ENCODE peak calls at places on chromosomes 16 and 17, in nine cellular contexts. One of them, this sample, is unnamed.

GRCh38 chr16:79528281-79528680 is 72.3 kb downstream of the MAF start:
- DNase-seq in body of pancreas: no peak
- DNase-seq in GM23248: no peak
- DNase-seq in stomach: no peak
- DNase-seq in naive thymus-derived CD4-positive, alpha-beta T cell: no peak
- DNase-seq in SK-N-SH: no peak
- DNase-seq in substantia nigra: no peak
- DNase-seq in mesendoderm: no peak
- DNase-seq in gastrocnemius medialis: no peak
- DNase-seq in this sample: no peak

GRCh38 chr16:66290431-66290830 is 76.1 kb upstream of the CDH5 start:
- DNase-seq in gastrocnemius medialis: no peak
- DNase-seq in body of pancreas: no peak
- DNase-seq in stomach: no peak
- DNase-seq in SK-N-SH: no peak
- DNase-seq in substantia nigra: no peak
- DNase-seq in GM23248: no peak
- DNase-seq in naive thymus-derived CD4-positive, alpha-beta T cell: no peak
- DNase-seq in mesendoderm: no peak
- DNase-seq in this sample: no peak

GRCh38 chr16:28293589-28293935 is 1.2 kb downstream of the SBK1 start:
- DNase-seq in substantia nigra: no peak
- DNase-seq in mesendoderm: no peak
- DNase-seq in GM23248: no peak
- DNase-seq in gastrocnemius medialis: no peak
- DNase-seq in SK-N-SH: no peak
- DNase-seq in body of pancreas: no peak
- DNase-seq in naive thymus-derived CD4-positive, alpha-beta T cell: no peak
- DNase-seq in stomach: no peak
- DNase-seq in this sample: no peak

GRCh38 chr17:75151893-75152292 is 2.4 kb downstream of the JPT1 start:
- DNase-seq in naive thymus-derived CD4-positive, alpha-beta T cell: no peak
- DNase-seq in body of pancreas: no peak
- DNase-seq in substantia nigra: no peak
- DNase-seq in gastrocnemius medialis: no peak
- DNase-seq in GM23248: no peak
- DNase-seq in SK-N-SH: peak
- DNase-seq in mesendoderm: peak
- DNase-seq in stomach: no peak
- DNase-seq in this sample: no peak

GRCh38 chr17:27284811-27285415 is 9.0 kb upstream of the WSB1 start:
- DNase-seq in mesendoderm: no peak
- DNase-seq in stomach: no peak
- DNase-seq in GM23248: no peak
- DNase-seq in gastrocnemius medialis: no peak
- DNase-seq in SK-N-SH: no peak
- DNase-seq in naive thymus-derived CD4-positive, alpha-beta T cell: no peak
- DNase-seq in substantia nigra: no peak
- DNase-seq in body of pancreas: peak
- DNase-seq in this sample: no peak

GRCh38 chr16:1643521-1643920 is 31.4 kb downstream of the CRAMP1 start:
- DNase-seq in stomach: no peak
- DNase-seq in GM23248: no peak
- DNase-seq in gastrocnemius medialis: peak
- DNase-seq in SK-N-SH: no peak
- DNase-seq in naive thymus-derived CD4-positive, alpha-beta T cell: no peak
- DNase-seq in mesendoderm: no peak
- DNase-seq in substantia nigra: no peak
- DNase-seq in body of pancreas: no peak
- DNase-seq in this sample: no peak

GRCh38 chr16:8850279-8850885 is 18.4 kb downstream of the CARHSP1 start:
- DNase-seq in GM23248: peak
- DNase-seq in SK-N-SH: peak
- DNase-seq in gastrocnemius medialis: no peak
- DNase-seq in mesendoderm: no peak
- DNase-seq in substantia nigra: no peak
- DNase-seq in stomach: no peak
- DNase-seq in naive thymus-derived CD4-positive, alpha-beta T cell: no peak
- DNase-seq in body of pancreas: peak
- DNase-seq in this sample: no peak

GRCh38 chr17:46044989-46045388 is 45.9 kb downstream of the STH start:
- DNase-seq in naive thymus-derived CD4-positive, alpha-beta T cell: no peak
- DNase-seq in substantia nigra: no peak
- DNase-seq in GM23248: no peak
- DNase-seq in SK-N-SH: no peak
- DNase-seq in stomach: no peak
- DNase-seq in body of pancreas: no peak
- DNase-seq in mesendoderm: no peak
- DNase-seq in gastrocnemius medialis: no peak
- DNase-seq in this sample: no peak

GRCh38 chr17:17570207-17570797 is 21.2 kb downstream of the PEMT start:
- DNase-seq in gastrocnemius medialis: peak
- DNase-seq in substantia nigra: peak
- DNase-seq in mesendoderm: peak
- DNase-seq in SK-N-SH: peak
- DNase-seq in body of pancreas: peak
- DNase-seq in naive thymus-derived CD4-positive, alpha-beta T cell: no peak
- DNase-seq in stomach: peak
- DNase-seq in GM23248: peak
- DNase-seq in this sample: no peak

GRCh38 chr17:76405967-76406647 is 21.7 kb downstream of the SPHK1 start:
- DNase-seq in stomach: peak
- DNase-seq in GM23248: peak
- DNase-seq in mesendoderm: no peak
- DNase-seq in body of pancreas: peak
- DNase-seq in SK-N-SH: peak
- DNase-seq in substantia nigra: no peak
- DNase-seq in gastrocnemius medialis: peak
- DNase-seq in naive thymus-derived CD4-positive, alpha-beta T cell: no peak
- DNase-seq in this sample: no peak

GRCh38 chr17:3556239-3556904 is 1.2 kb downstream of the TRPV3 start:
- DNase-seq in SK-N-SH: no peak
- DNase-seq in gastrocnemius medialis: no peak
- DNase-seq in substantia nigra: no peak
- DNase-seq in naive thymus-derived CD4-positive, alpha-beta T cell: no peak
- DNase-seq in GM23248: no peak
- DNase-seq in mesendoderm: no peak
- DNase-seq in stomach: no peak
- DNase-seq in body of pancreas: no peak
- DNase-seq in this sample: no peak

GRCh38 chr16:31427441-31428276 is 501 bp downstream of the COX6A2 start:
- DNase-seq in body of pancreas: peak
- DNase-seq in substantia nigra: peak
- DNase-seq in stomach: peak
- DNase-seq in SK-N-SH: peak
- DNase-seq in gastrocnemius medialis: peak
- DNase-seq in GM23248: peak
- DNase-seq in mesendoderm: no peak
- DNase-seq in naive thymus-derived CD4-positive, alpha-beta T cell: peak
- DNase-seq in this sample: peak

GRCh38 chr17:353838-354234 is 1.2 kb upstream of the RPH3AL start:
- DNase-seq in naive thymus-derived CD4-positive, alpha-beta T cell: no peak
- DNase-seq in mesendoderm: no peak
- DNase-seq in substantia nigra: no peak
- DNase-seq in gastrocnemius medialis: no peak
- DNase-seq in SK-N-SH: no peak
- DNase-seq in body of pancreas: no peak
- DNase-seq in stomach: no peak
- DNase-seq in GM23248: no peak
- DNase-seq in this sample: no peak

GRCh38 chr17:45384047-45384799 is 48.4 kb downstream of the ARHGAP27 start:
- DNase-seq in mesendoderm: no peak
- DNase-seq in stomach: no peak
- DNase-seq in substantia nigra: no peak
- DNase-seq in gastrocnemius medialis: no peak
- DNase-seq in SK-N-SH: no peak
- DNase-seq in naive thymus-derived CD4-positive, alpha-beta T cell: no peak
- DNase-seq in GM23248: no peak
- DNase-seq in body of pancreas: no peak
- DNase-seq in this sample: no peak

GRCh38 chr17:57945999-57946797 is 9.0 kb downstream of the CUEDC1 start:
- DNase-seq in gastrocnemius medialis: no peak
- DNase-seq in SK-N-SH: no peak
- DNase-seq in substantia nigra: no peak
- DNase-seq in GM23248: peak
- DNase-seq in naive thymus-derived CD4-positive, alpha-beta T cell: peak
- DNase-seq in mesendoderm: no peak
- DNase-seq in body of pancreas: no peak
- DNase-seq in stomach: no peak
- DNase-seq in this sample: no peak

GRCh38 chr17:78019367-78019975 is 61.0 kb downstream of the TNRC6C start:
- DNase-seq in naive thymus-derived CD4-positive, alpha-beta T cell: peak
- DNase-seq in substantia nigra: no peak
- DNase-seq in stomach: no peak
- DNase-seq in mesendoderm: peak
- DNase-seq in body of pancreas: no peak
- DNase-seq in gastrocnemius medialis: no peak
- DNase-seq in GM23248: peak
- DNase-seq in SK-N-SH: peak
- DNase-seq in this sample: no peak

GRCh38 chr16:65200857-65201256 is 79.0 kb upstream of the CDH11 start:
- DNase-seq in gastrocnemius medialis: no peak
- DNase-seq in body of pancreas: no peak
- DNase-seq in stomach: no peak
- DNase-seq in substantia nigra: no peak
- DNase-seq in GM23248: peak
- DNase-seq in mesendoderm: no peak
- DNase-seq in naive thymus-derived CD4-positive, alpha-beta T cell: no peak
- DNase-seq in SK-N-SH: no peak
- DNase-seq in this sample: no peak

GRCh38 chr17:41307647-41308046 is 1.5 kb downstream of the KRTAP16-1 start:
- DNase-seq in GM23248: peak
- DNase-seq in SK-N-SH: no peak
- DNase-seq in stomach: no peak
- DNase-seq in substantia nigra: no peak
- DNase-seq in naive thymus-derived CD4-positive, alpha-beta T cell: no peak
- DNase-seq in mesendoderm: no peak
- DNase-seq in gastrocnemius medialis: no peak
- DNase-seq in body of pancreas: no peak
- DNase-seq in this sample: no peak

DNA sequence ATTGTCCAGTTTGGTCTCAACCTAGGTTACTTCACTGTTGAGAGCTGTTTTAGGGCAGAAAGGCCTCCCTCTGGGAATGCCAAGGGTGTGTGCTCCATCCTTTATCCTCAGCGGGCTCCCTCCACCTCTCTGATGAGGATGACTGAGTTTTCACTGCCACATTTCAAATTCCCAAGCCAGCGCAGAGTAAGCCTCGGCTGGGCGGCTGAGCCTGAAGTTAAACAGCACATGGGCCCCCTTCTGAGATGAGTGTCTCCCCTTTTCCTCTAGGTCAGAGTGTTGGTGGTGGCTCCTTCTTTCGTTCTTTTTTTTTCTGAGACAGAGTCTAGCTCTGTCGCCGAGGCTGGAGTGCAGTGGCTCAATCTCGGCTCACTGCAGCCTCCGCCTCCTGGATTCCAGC is 5.5 kb upstream of the GCSH start:
- DNase-seq in GM23248: no peak
- DNase-seq in body of pancreas: no peak
- DNase-seq in naive thymus-derived CD4-positive, alpha-beta T cell: no peak
- DNase-seq in mesendoderm: no peak
- DNase-seq in SK-N-SH: no peak
- DNase-seq in substantia nigra: no peak
- DNase-seq in stomach: no peak
- DNase-seq in gastrocnemius medialis: no peak
- DNase-seq in this sample: no peak
- H3K27ac ChIP-seq in GM23248: no peak
- H3K27ac ChIP-seq in body of pancreas: no peak
- H3K27ac ChIP-seq in naive thymus-derived CD4-positive, alpha-beta T cell: no peak
- H3K27ac ChIP-seq in mesendoderm: no peak
- H3K27ac ChIP-seq in SK-N-SH: no peak
- H3K27ac ChIP-seq in substantia nigra: no peak
- H3K27ac ChIP-seq in stomach: no peak
- H3K27ac ChIP-seq in gastrocnemius medialis: no peak
- H3K27ac ChIP-seq in this sample: no peak

GRCh38 chr17:9818760-9819159 is 3.1 kb downstream of the GSG1L2 start:
- DNase-seq in GM23248: no peak
- DNase-seq in mesendoderm: no peak
- DNase-seq in stomach: no peak
- DNase-seq in substantia nigra: no peak
- DNase-seq in naive thymus-derived CD4-positive, alpha-beta T cell: no peak
- DNase-seq in SK-N-SH: no peak
- DNase-seq in body of pancreas: no peak
- DNase-seq in gastrocnemius medialis: no peak
- DNase-seq in this sample: no peak
- H3K27ac ChIP-seq in GM23248: no peak
- H3K27ac ChIP-seq in mesendoderm: no peak
- H3K27ac ChIP-seq in stomach: no peak
- H3K27ac ChIP-seq in substantia nigra: no peak
- H3K27ac ChIP-seq in naive thymus-derived CD4-positive, alpha-beta T cell: no peak
- H3K27ac ChIP-seq in SK-N-SH: no peak
- H3K27ac ChIP-seq in body of pancreas: no peak
- H3K27ac ChIP-seq in gastrocnemius medialis: no peak
- H3K27ac ChIP-seq in this sample: no peak

DNA sequence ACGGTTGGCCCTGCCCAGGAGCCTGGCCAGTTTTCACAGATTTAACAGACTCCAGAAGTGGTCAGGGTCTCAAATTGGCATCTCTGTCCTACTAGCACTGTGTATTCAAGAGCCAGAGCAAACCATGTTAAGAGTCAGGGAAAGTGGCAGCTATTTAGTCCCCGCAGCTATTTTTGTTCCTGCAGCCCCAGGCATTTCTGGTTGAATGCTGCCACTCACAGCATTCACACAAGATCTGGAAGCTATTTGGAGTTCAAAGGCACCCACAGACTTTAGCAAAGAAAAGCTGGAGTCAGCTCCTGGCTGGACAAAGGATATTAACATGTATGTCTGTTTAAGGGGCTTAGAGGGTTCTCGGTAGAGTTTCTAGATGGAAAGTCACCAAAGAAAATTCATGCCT is 54.1 kb downstream of the TMEM100 start:
- DNase-seq in SK-N-SH: no peak
- DNase-seq in gastrocnemius medialis: no peak
- DNase-seq in body of pancreas: no peak
- DNase-seq in GM23248: no peak
- DNase-seq in mesendoderm: peak
- DNase-seq in substantia nigra: peak
- DNase-seq in naive thymus-derived CD4-positive, alpha-beta T cell: no peak
- DNase-seq in stomach: no peak
- DNase-seq in this sample: no peak
- H3K27ac ChIP-seq in SK-N-SH: no peak
- H3K27ac ChIP-seq in gastrocnemius medialis: no peak
- H3K27ac ChIP-seq in body of pancreas: no peak
- H3K27ac ChIP-seq in GM23248: no peak
- H3K27ac ChIP-seq in mesendoderm: no peak
- H3K27ac ChIP-seq in substantia nigra: no peak
- H3K27ac ChIP-seq in naive thymus-derived CD4-positive, alpha-beta T cell: no peak
- H3K27ac ChIP-seq in stomach: peak
- H3K27ac ChIP-seq in this sample: no peak

GRCh38 chr16:10564591-10564990 is 15.8 kb downstream of the EMP2 start:
- DNase-seq in body of pancreas: no peak
- DNase-seq in gastrocnemius medialis: no peak
- DNase-seq in stomach: no peak
- DNase-seq in naive thymus-derived CD4-positive, alpha-beta T cell: no peak
- DNase-seq in mesendoderm: no peak
- DNase-seq in GM23248: no peak
- DNase-seq in substantia nigra: no peak
- DNase-seq in SK-N-SH: no peak
- DNase-seq in this sample: no peak
- H3K27ac ChIP-seq in body of pancreas: peak
- H3K27ac ChIP-seq in gastrocnemius medialis: peak
- H3K27ac ChIP-seq in stomach: peak
- H3K27ac ChIP-seq in naive thymus-derived CD4-positive, alpha-beta T cell: no peak
- H3K27ac ChIP-seq in mesendoderm: no peak
- H3K27ac ChIP-seq in GM23248: no peak
- H3K27ac ChIP-seq in substantia nigra: no peak
- H3K27ac ChIP-seq in SK-N-SH: no peak
- H3K27ac ChIP-seq in this sample: no peak

This sample was measured in caudate nucleus.